ENCODE peak calls at places on chromosomes 2 and 18, in five cellular contexts. One of them, this sample, is unnamed.

GRCh38 chr2:234251326-234252271 is 201.1 kb downstream of the SPP2 start:
- DNase-seq in HCT116: no peak
- DNase-seq in GM12878: no peak
- DNase-seq in H1: no peak
- DNase-seq in SK-N-SH: no peak
- DNase-seq in this sample: peak

GRCh38 chr2:26400723-26401122 is 997 bp upstream of the DRC1 start:
- DNase-seq in GM12878: no peak
- DNase-seq in HCT116: no peak
- DNase-seq in H1: no peak
- DNase-seq in SK-N-SH: no peak
- DNase-seq in this sample: no peak

GRCh38 chr2:37836270-37836669 is 88.8 kb upstream of the RMDN2 start:
- DNase-seq in H1: no peak
- DNase-seq in SK-N-SH: no peak
- DNase-seq in HCT116: no peak
- DNase-seq in GM12878: no peak
- DNase-seq in this sample: no peak

GRCh38 chr2:215736653-215737290 is 276.6 kb downstream of the MREG start:
- DNase-seq in GM12878: no peak
- DNase-seq in SK-N-SH: no peak
- DNase-seq in HCT116: peak
- DNase-seq in H1: no peak
- DNase-seq in this sample: no peak

GRCh38 chr2:151021747-151022450 is 239.8 kb downstream of the RBM43 start:
- DNase-seq in H1: no peak
- DNase-seq in HCT116: no peak
- DNase-seq in SK-N-SH: no peak
- DNase-seq in GM12878: no peak
- DNase-seq in this sample: no peak

GRCh38 chr2:110866496-110866895 is 134.1 kb downstream of the ACOXL start:
- DNase-seq in GM12878: no peak
- DNase-seq in HCT116: no peak
- DNase-seq in H1: no peak
- DNase-seq in SK-N-SH: no peak
- DNase-seq in this sample: no peak

GRCh38 chr2:181949047-181949446 is 36.6 kb upstream of the PPP1R1C start:
- DNase-seq in GM12878: no peak
- DNase-seq in H1: no peak
- DNase-seq in HCT116: peak
- DNase-seq in SK-N-SH: no peak
- DNase-seq in this sample: no peak

GRCh38 chr18:13137939-13138821 is 80.4 kb upstream of the LDLRAD4 start:
- DNase-seq in HCT116: no peak
- DNase-seq in H1: no peak
- DNase-seq in SK-N-SH: no peak
- DNase-seq in GM12878: peak
- DNase-seq in this sample: no peak

GRCh38 chr18:67310826-67311225 is 205.7 kb downstream of the DSEL start:
- DNase-seq in HCT116: no peak
- DNase-seq in H1: no peak
- DNase-seq in SK-N-SH: no peak
- DNase-seq in GM12878: no peak
- DNase-seq in this sample: no peak

GRCh38 chr18:46169464-46169941 is 65.3 kb downstream of the HAUS1 start:
- DNase-seq in HCT116: no peak
- DNase-seq in SK-N-SH: no peak
- DNase-seq in GM12878: no peak
- DNase-seq in H1: no peak
- DNase-seq in this sample: no peak

GRCh38 chr18:36212301-36212977 is 25.1 kb downstream of the MOCOS start:
- DNase-seq in SK-N-SH: no peak
- DNase-seq in H1: no peak
- DNase-seq in HCT116: no peak
- DNase-seq in GM12878: no peak
- DNase-seq in this sample: no peak

GRCh38 chr2:151408788-151409600 is 708 bp upstream of the RIF1 start:
- DNase-seq in HCT116: no peak
- DNase-seq in SK-N-SH: no peak
- DNase-seq in GM12878: no peak
- DNase-seq in H1: peak
- DNase-seq in this sample: no peak

GRCh38 chr2:113206251-113206650 is 32.5 kb downstream of the PSD4 start:
- DNase-seq in GM12878: no peak
- DNase-seq in SK-N-SH: no peak
- DNase-seq in HCT116: no peak
- DNase-seq in H1: no peak
- DNase-seq in this sample: no peak

GRCh38 chr2:40432916-40433315 is 19.0 kb downstream of the SLC8A1 start:
- DNase-seq in HCT116: no peak
- DNase-seq in GM12878: no peak
- DNase-seq in H1: no peak
- DNase-seq in SK-N-SH: no peak
- DNase-seq in this sample: no peak

GRCh38 chr2:55096586-55096985 is 46.3 kb upstream of the RTN4 start:
- DNase-seq in H1: no peak
- DNase-seq in GM12878: no peak
- DNase-seq in HCT116: no peak
- DNase-seq in SK-N-SH: no peak
- DNase-seq in this sample: no peak

GRCh38 chr2:113103958-113104627 is 23.3 kb upstream of the IL1RN start:
- DNase-seq in H1: no peak
- DNase-seq in GM12878: no peak
- DNase-seq in SK-N-SH: no peak
- DNase-seq in HCT116: no peak
- DNase-seq in this sample: no peak

GRCh38 chr18:79393626-79394401 is 1.9 kb upstream of the NFATC1 start:
- DNase-seq in GM12878: no peak
- DNase-seq in SK-N-SH: peak
- DNase-seq in H1: no peak
- DNase-seq in HCT116: peak
- DNase-seq in this sample: peak

GRCh38 chr18:51110073-51110797 is 80.2 kb downstream of the SMAD4 start:
- DNase-seq in H1: no peak
- DNase-seq in HCT116: no peak
- DNase-seq in SK-N-SH: peak
- DNase-seq in GM12878: no peak
- DNase-seq in this sample: peak

GRCh38 chr2:11559066-11559785 is 25.4 kb downstream of the GREB1 start:
- DNase-seq in HCT116: no peak
- DNase-seq in GM12878: no peak
- DNase-seq in SK-N-SH: no peak
- DNase-seq in H1: no peak
- DNase-seq in this sample: peak

GRCh38 chr2:238939521-238940403 is 91.9 kb downstream of the TWIST2 start:
- DNase-seq in HCT116: no peak
- DNase-seq in GM12878: no peak
- DNase-seq in H1: no peak
- DNase-seq in SK-N-SH: no peak
- DNase-seq in this sample: no peak

GRCh38 chr2:55403177-55403998 is 16.3 kb downstream of the CCDC88A start:
- DNase-seq in H1: no peak
- DNase-seq in HCT116: no peak
- DNase-seq in SK-N-SH: no peak
- DNase-seq in GM12878: no peak
- DNase-seq in this sample: no peak

GRCh38 chr2:174012347-174013309 is 47.5 kb upstream of the SP3 start:
- DNase-seq in SK-N-SH: no peak
- DNase-seq in GM12878: no peak
- DNase-seq in HCT116: no peak
- DNase-seq in H1: no peak
- DNase-seq in this sample: no peak

GRCh38 chr2:136384541-136385303 is 266.8 kb upstream of the CXCR4 start:
- DNase-seq in H1: no peak
- DNase-seq in HCT116: peak
- DNase-seq in SK-N-SH: peak
- DNase-seq in GM12878: no peak
- DNase-seq in this sample: peak

GRCh38 chr2:205684871-205685313 is 2.6 kb downstream of the NRP2 start:
- DNase-seq in SK-N-SH: no peak
- DNase-seq in GM12878: no peak
- DNase-seq in HCT116: no peak
- DNase-seq in H1: no peak
- DNase-seq in this sample: no peak

GRCh38 chr2:108968619-108969018 is 20.4 kb downstream of the EDAR start:
- DNase-seq in H1: no peak
- DNase-seq in SK-N-SH: no peak
- DNase-seq in GM12878: no peak
- DNase-seq in HCT116: no peak
- DNase-seq in this sample: no peak

GRCh38 chr18:67117804-67118203 is 398.7 kb downstream of the DSEL start:
- DNase-seq in GM12878: no peak
- DNase-seq in SK-N-SH: no peak
- DNase-seq in H1: no peak
- DNase-seq in HCT116: no peak
- DNase-seq in this sample: no peak

GRCh38 chr2:216319771-216320170 is 52.5 kb downstream of the MARCHF4 start:
- DNase-seq in H1: no peak
- DNase-seq in SK-N-SH: no peak
- DNase-seq in HCT116: no peak
- DNase-seq in GM12878: no peak
- DNase-seq in this sample: no peak

GRCh38 chr2:61534926-61535325 is 3.2 kb downstream of the XPO1 start:
- DNase-seq in GM12878: no peak
- DNase-seq in H1: no peak
- DNase-seq in HCT116: no peak
- DNase-seq in SK-N-SH: no peak
- DNase-seq in this sample: no peak

GRCh38 chr2:61536723-61537581 is 1.2 kb downstream of the XPO1 start:
- DNase-seq in HCT116: peak
- DNase-seq in GM12878: peak
- DNase-seq in SK-N-SH: peak
- DNase-seq in H1: no peak
- DNase-seq in this sample: peak

GRCh38 chr2:61537590-61538178 is 472 bp downstream of the XPO1 start:
- DNase-seq in H1: no peak
- DNase-seq in HCT116: no peak
- DNase-seq in GM12878: no peak
- DNase-seq in SK-N-SH: no peak
- DNase-seq in this sample: peak

GRCh38 chr2:61535449-61535848 is 2.7 kb downstream of the XPO1 start:
- DNase-seq in GM12878: no peak
- DNase-seq in HCT116: no peak
- DNase-seq in SK-N-SH: no peak
- DNase-seq in H1: no peak
- DNase-seq in this sample: no peak

GRCh38 chr2:61536086-61536722 is 2.0 kb downstream of the XPO1 start:
- DNase-seq in HCT116: no peak
- DNase-seq in H1: peak
- DNase-seq in GM12878: no peak
- DNase-seq in SK-N-SH: peak
- DNase-seq in this sample: no peak
- TF ChIP-seq JUND in HCT116: no peak
- TF ChIP-seq JUND in H1: no peak
- TF ChIP-seq JUND in GM12878: no peak
- TF ChIP-seq JUND in SK-N-SH: no peak
- TF ChIP-seq JUND in this sample: no peak

GRCh38 chr2:192247456-192247855 is 52.7 kb upstream of the TMEFF2 start:
- DNase-seq in GM12878: no peak
- DNase-seq in HCT116: no peak
- DNase-seq in SK-N-SH: no peak
- DNase-seq in H1: no peak
- DNase-seq in this sample: no peak
- TF ChIP-seq JUND in GM12878: no peak
- TF ChIP-seq JUND in HCT116: no peak
- TF ChIP-seq JUND in SK-N-SH: no peak
- TF ChIP-seq JUND in H1: no peak
- TF ChIP-seq JUND in this sample: no peak

GRCh38 chr18:23033079-23033478 is 100.0 kb downstream of the RBBP8 start:
- DNase-seq in SK-N-SH: no peak
- DNase-seq in HCT116: no peak
- DNase-seq in GM12878: no peak
- DNase-seq in H1: no peak
- DNase-seq in this sample: peak

GRCh38 chr18:23038712-23039111 is 96.6 kb upstream of the CABLES1 start:
- DNase-seq in HCT116: no peak
- DNase-seq in SK-N-SH: no peak
- DNase-seq in H1: no peak
- DNase-seq in GM12878: no peak
- DNase-seq in this sample: no peak

GRCh38 chr18:23032030-23032582 is 99.0 kb downstream of the RBBP8 start:
- DNase-seq in SK-N-SH: no peak
- DNase-seq in HCT116: no peak
- DNase-seq in H1: no peak
- DNase-seq in GM12878: no peak
- DNase-seq in this sample: no peak

GRCh38 chr18:23037646-23038045 is 97.6 kb upstream of the CABLES1 start:
- DNase-seq in HCT116: no peak
- DNase-seq in GM12878: no peak
- DNase-seq in H1: no peak
- DNase-seq in SK-N-SH: no peak
- DNase-seq in this sample: no peak

DNA sequence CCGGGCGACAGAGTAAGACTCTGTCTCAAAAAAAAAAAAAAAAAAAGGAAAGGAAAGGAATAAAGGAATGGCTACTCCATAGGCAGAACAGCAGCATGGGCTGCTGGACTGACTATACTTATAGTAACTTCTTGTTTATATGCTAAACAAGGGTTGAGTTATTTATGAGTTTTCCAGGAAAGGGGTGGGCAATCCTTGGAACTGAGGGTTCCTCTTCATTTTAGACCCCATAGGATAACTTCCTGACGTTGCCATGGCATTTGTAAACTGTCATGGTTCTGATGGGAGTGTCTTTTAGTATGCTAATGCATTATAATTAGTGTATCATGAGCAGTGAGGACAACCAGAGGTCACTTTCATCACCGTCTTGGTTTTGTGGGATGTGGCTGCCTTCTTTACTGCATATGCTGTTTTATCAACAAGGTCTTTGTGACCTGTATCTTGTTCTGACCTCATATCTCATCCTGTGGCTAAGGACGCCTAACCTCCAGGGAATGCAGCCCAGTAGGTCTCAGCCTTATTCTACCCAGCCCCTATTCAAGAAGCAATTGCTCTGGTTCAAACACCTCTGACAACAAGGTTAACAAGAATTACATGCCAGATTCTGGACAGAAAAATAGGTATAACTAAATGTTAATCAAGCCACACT is 98.5 kb upstream of the CABLES1 start:
- DNase-seq in HCT116: no peak
- DNase-seq in GM12878: no peak
- DNase-seq in SK-N-SH: no peak
- DNase-seq in H1: no peak
- DNase-seq in this sample: no peak
- TF ChIP-seq JUND in HCT116: no peak
- TF ChIP-seq JUND in GM12878: no peak
- TF ChIP-seq JUND in SK-N-SH: no peak
- TF ChIP-seq JUND in H1: no peak
- TF ChIP-seq JUND in this sample: no peak

GRCh38 chr2:194380011-194380410 is 1277.0 kb upstream of the SLC39A10 start:
- DNase-seq in H1: no peak
- DNase-seq in GM12878: peak
- DNase-seq in HCT116: no peak
- DNase-seq in SK-N-SH: no peak
- DNase-seq in this sample: no peak
- TF ChIP-seq JUND in H1: no peak
- TF ChIP-seq JUND in GM12878: no peak
- TF ChIP-seq JUND in HCT116: no peak
- TF ChIP-seq JUND in SK-N-SH: no peak
- TF ChIP-seq JUND in this sample: no peak

GRCh38 chr2:230457073-230457768 is 41.2 kb downstream of the SP100 start:
- DNase-seq in SK-N-SH: no peak
- DNase-seq in HCT116: no peak
- DNase-seq in GM12878: no peak
- DNase-seq in H1: no peak
- DNase-seq in this sample: no peak
- TF ChIP-seq JUND in SK-N-SH: no peak
- TF ChIP-seq JUND in HCT116: no peak
- TF ChIP-seq JUND in GM12878: no peak
- TF ChIP-seq JUND in H1: no peak
- TF ChIP-seq JUND in this sample: no peak

This sample was measured in T47D.